ENCODE peak calls at places on chromosomes 16 and 17, in nine cellular contexts. One of them, this sample, is unnamed.
A peak's percentile ranks its signal among the peaks of the same experiment; 100 is the strongest.

GRCh38 chr16:30534368-30535105 is at the start of gene ZNF747:
- DNase-seq in ELF-1: peak; percentile 89
- DNase-seq in NCI-H1436 treated with DMSO at 0.1 percent for 48 hours: peak; percentile 46
- DNase-seq in naive thymus-derived CD8-positive, alpha-beta T cell: peak; percentile 90
- DNase-seq in AG04449: no peak
- DNase-seq in GM04504: peak; percentile 58
- DNase-seq in T-helper 2 cell: peak; percentile 83
- DNase-seq in activated naive CD8-positive, alpha-beta T cell treated with anti-CD3 and anti-CD28 coated beads for 36 hours: peak; percentile 93
- DNase-seq in nucleus accumbens: peak; percentile 92
- DNase-seq in this sample: peak; percentile 93

GRCh38 chr17:80026359-80027042 is 9.2 kb downstream of the TBC1D16 start:
- DNase-seq in nucleus accumbens: no peak
- DNase-seq in NCI-H1436 treated with DMSO at 0.1 percent for 48 hours: no peak
- DNase-seq in GM04504: no peak
- DNase-seq in AG04449: no peak
- DNase-seq in naive thymus-derived CD8-positive, alpha-beta T cell: no peak
- DNase-seq in activated naive CD8-positive, alpha-beta T cell treated with anti-CD3 and anti-CD28 coated beads for 36 hours: no peak
- DNase-seq in T-helper 2 cell: no peak
- DNase-seq in ELF-1: no peak
- DNase-seq in this sample: no peak

GRCh38 chr17:27471321-27472269 is 15.3 kb downstream of the KSR1 start:
- DNase-seq in activated naive CD8-positive, alpha-beta T cell treated with anti-CD3 and anti-CD28 coated beads for 36 hours: peak; percentile 90
- DNase-seq in AG04449: no peak
- DNase-seq in GM04504: no peak
- DNase-seq in NCI-H1436 treated with DMSO at 0.1 percent for 48 hours: no peak
- DNase-seq in naive thymus-derived CD8-positive, alpha-beta T cell: no peak
- DNase-seq in T-helper 2 cell: no peak
- DNase-seq in ELF-1: peak; percentile 65
- DNase-seq in nucleus accumbens: no peak
- DNase-seq in this sample: peak; percentile 85

GRCh38 chr17:8421571-8421970 is 14.1 kb upstream of the NDEL1 start:
- DNase-seq in naive thymus-derived CD8-positive, alpha-beta T cell: no peak
- DNase-seq in nucleus accumbens: no peak
- DNase-seq in GM04504: no peak
- DNase-seq in activated naive CD8-positive, alpha-beta T cell treated with anti-CD3 and anti-CD28 coated beads for 36 hours: no peak
- DNase-seq in T-helper 2 cell: no peak
- DNase-seq in AG04449: no peak
- DNase-seq in ELF-1: no peak
- DNase-seq in NCI-H1436 treated with DMSO at 0.1 percent for 48 hours: no peak
- DNase-seq in this sample: no peak

GRCh38 chr17:75707096-75707720 is 14.1 kb upstream of the ITGB4 start:
- DNase-seq in nucleus accumbens: no peak
- DNase-seq in naive thymus-derived CD8-positive, alpha-beta T cell: no peak
- DNase-seq in AG04449: no peak
- DNase-seq in T-helper 2 cell: no peak
- DNase-seq in GM04504: no peak
- DNase-seq in NCI-H1436 treated with DMSO at 0.1 percent for 48 hours: no peak
- DNase-seq in ELF-1: no peak
- DNase-seq in activated naive CD8-positive, alpha-beta T cell treated with anti-CD3 and anti-CD28 coated beads for 36 hours: no peak
- DNase-seq in this sample: no peak

GRCh38 chr16:53844796-53845195 is 140.8 kb downstream of the FTO start:
- DNase-seq in GM04504: no peak
- DNase-seq in T-helper 2 cell: no peak
- DNase-seq in naive thymus-derived CD8-positive, alpha-beta T cell: no peak
- DNase-seq in nucleus accumbens: peak; percentile 14
- DNase-seq in activated naive CD8-positive, alpha-beta T cell treated with anti-CD3 and anti-CD28 coated beads for 36 hours: no peak
- DNase-seq in NCI-H1436 treated with DMSO at 0.1 percent for 48 hours: no peak
- DNase-seq in AG04449: no peak
- DNase-seq in ELF-1: no peak
- DNase-seq in this sample: no peak

GRCh38 chr17:40063915-40064531 is 1.3 kb downstream of the THRA start:
- DNase-seq in ELF-1: no peak
- DNase-seq in AG04449: no peak
- DNase-seq in nucleus accumbens: peak; percentile 46
- DNase-seq in naive thymus-derived CD8-positive, alpha-beta T cell: no peak
- DNase-seq in activated naive CD8-positive, alpha-beta T cell treated with anti-CD3 and anti-CD28 coated beads for 36 hours: no peak
- DNase-seq in GM04504: no peak
- DNase-seq in NCI-H1436 treated with DMSO at 0.1 percent for 48 hours: no peak
- DNase-seq in T-helper 2 cell: no peak
- DNase-seq in this sample: no peak

GRCh38 chr17:1562178-1562643 is 381 bp downstream of the PITPNA start:
- DNase-seq in NCI-H1436 treated with DMSO at 0.1 percent for 48 hours: no peak
- DNase-seq in AG04449: no peak
- DNase-seq in T-helper 2 cell: no peak
- DNase-seq in GM04504: no peak
- DNase-seq in activated naive CD8-positive, alpha-beta T cell treated with anti-CD3 and anti-CD28 coated beads for 36 hours: no peak
- DNase-seq in nucleus accumbens: no peak
- DNase-seq in naive thymus-derived CD8-positive, alpha-beta T cell: no peak
- DNase-seq in ELF-1: no peak
- DNase-seq in this sample: no peak

GRCh38 chr17:77212081-77212832 is 71.5 kb downstream of the SEC14L1 start:
- DNase-seq in naive thymus-derived CD8-positive, alpha-beta T cell: no peak
- DNase-seq in GM04504: no peak
- DNase-seq in AG04449: no peak
- DNase-seq in T-helper 2 cell: no peak
- DNase-seq in NCI-H1436 treated with DMSO at 0.1 percent for 48 hours: no peak
- DNase-seq in activated naive CD8-positive, alpha-beta T cell treated with anti-CD3 and anti-CD28 coated beads for 36 hours: no peak
- DNase-seq in ELF-1: no peak
- DNase-seq in nucleus accumbens: no peak
- DNase-seq in this sample: no peak

GRCh38 chr17:76546556-76547182 is 6.8 kb downstream of the PRCD start:
- DNase-seq in GM04504: peak; percentile 66
- DNase-seq in T-helper 2 cell: no peak
- DNase-seq in AG04449: peak; percentile 82
- DNase-seq in naive thymus-derived CD8-positive, alpha-beta T cell: no peak
- DNase-seq in activated naive CD8-positive, alpha-beta T cell treated with anti-CD3 and anti-CD28 coated beads for 36 hours: no peak
- DNase-seq in ELF-1: no peak
- DNase-seq in nucleus accumbens: no peak
- DNase-seq in NCI-H1436 treated with DMSO at 0.1 percent for 48 hours: no peak
- DNase-seq in this sample: no peak

GRCh38 chr17:10109146-10109545 is 89.3 kb downstream of the GAS7 start:
- DNase-seq in nucleus accumbens: no peak
- DNase-seq in GM04504: no peak
- DNase-seq in ELF-1: no peak
- DNase-seq in AG04449: no peak
- DNase-seq in naive thymus-derived CD8-positive, alpha-beta T cell: no peak
- DNase-seq in T-helper 2 cell: no peak
- DNase-seq in NCI-H1436 treated with DMSO at 0.1 percent for 48 hours: no peak
- DNase-seq in activated naive CD8-positive, alpha-beta T cell treated with anti-CD3 and anti-CD28 coated beads for 36 hours: no peak
- DNase-seq in this sample: no peak

GRCh38 chr17:46875849-46876352 is 24.5 kb downstream of the WNT9B start:
- DNase-seq in ELF-1: peak; percentile 34
- DNase-seq in activated naive CD8-positive, alpha-beta T cell treated with anti-CD3 and anti-CD28 coated beads for 36 hours: no peak
- DNase-seq in T-helper 2 cell: no peak
- DNase-seq in NCI-H1436 treated with DMSO at 0.1 percent for 48 hours: no peak
- DNase-seq in naive thymus-derived CD8-positive, alpha-beta T cell: no peak
- DNase-seq in GM04504: no peak
- DNase-seq in AG04449: no peak
- DNase-seq in nucleus accumbens: no peak
- DNase-seq in this sample: no peak

GRCh38 chr16:67336111-67336510 is 9.5 kb downstream of the LRRC36 start:
- DNase-seq in naive thymus-derived CD8-positive, alpha-beta T cell: no peak
- DNase-seq in nucleus accumbens: no peak
- DNase-seq in AG04449: no peak
- DNase-seq in ELF-1: no peak
- DNase-seq in activated naive CD8-positive, alpha-beta T cell treated with anti-CD3 and anti-CD28 coated beads for 36 hours: no peak
- DNase-seq in GM04504: no peak
- DNase-seq in T-helper 2 cell: no peak
- DNase-seq in NCI-H1436 treated with DMSO at 0.1 percent for 48 hours: no peak
- DNase-seq in this sample: no peak

GRCh38 chr16:1003551-1004347 is 22.2 kb downstream of the SOX8 start:
- DNase-seq in ELF-1: no peak
- DNase-seq in AG04449: no peak
- DNase-seq in naive thymus-derived CD8-positive, alpha-beta T cell: peak; percentile 38
- DNase-seq in activated naive CD8-positive, alpha-beta T cell treated with anti-CD3 and anti-CD28 coated beads for 36 hours: peak; percentile 63
- DNase-seq in T-helper 2 cell: no peak
- DNase-seq in NCI-H1436 treated with DMSO at 0.1 percent for 48 hours: no peak
- DNase-seq in GM04504: no peak
- DNase-seq in nucleus accumbens: no peak
- DNase-seq in this sample: peak; percentile 43

GRCh38 chr17:332558-333322 is 19.9 kb downstream of the RPH3AL start:
- DNase-seq in NCI-H1436 treated with DMSO at 0.1 percent for 48 hours: no peak
- DNase-seq in nucleus accumbens: no peak
- DNase-seq in AG04449: peak; percentile 17
- DNase-seq in naive thymus-derived CD8-positive, alpha-beta T cell: no peak
- DNase-seq in activated naive CD8-positive, alpha-beta T cell treated with anti-CD3 and anti-CD28 coated beads for 36 hours: no peak
- DNase-seq in ELF-1: peak; percentile 59
- DNase-seq in GM04504: no peak
- DNase-seq in T-helper 2 cell: no peak
- DNase-seq in this sample: no peak

GRCh38 chr17:64411999-64412771 is 21.5 kb upstream of the PECAM1 start:
- DNase-seq in naive thymus-derived CD8-positive, alpha-beta T cell: no peak
- DNase-seq in nucleus accumbens: peak; percentile 42
- DNase-seq in AG04449: no peak
- DNase-seq in ELF-1: peak; percentile 79
- DNase-seq in T-helper 2 cell: no peak
- DNase-seq in NCI-H1436 treated with DMSO at 0.1 percent for 48 hours: peak; percentile 38
- DNase-seq in activated naive CD8-positive, alpha-beta T cell treated with anti-CD3 and anti-CD28 coated beads for 36 hours: no peak
- DNase-seq in GM04504: no peak
- DNase-seq in this sample: no peak

GRCh38 chr17:14095202-14095601 is 25.9 kb downstream of the COX10 start:
- DNase-seq in AG04449: no peak
- DNase-seq in T-helper 2 cell: no peak
- DNase-seq in nucleus accumbens: no peak
- DNase-seq in GM04504: no peak
- DNase-seq in naive thymus-derived CD8-positive, alpha-beta T cell: no peak
- DNase-seq in activated naive CD8-positive, alpha-beta T cell treated with anti-CD3 and anti-CD28 coated beads for 36 hours: no peak
- DNase-seq in ELF-1: no peak
- DNase-seq in NCI-H1436 treated with DMSO at 0.1 percent for 48 hours: no peak
- DNase-seq in this sample: no peak

GRCh38 chr17:42493324-42493723 is 34.6 kb downstream of the ATP6V0A1 start:
- DNase-seq in naive thymus-derived CD8-positive, alpha-beta T cell: no peak
- DNase-seq in AG04449: no peak
- DNase-seq in ELF-1: no peak
- DNase-seq in nucleus accumbens: no peak
- DNase-seq in NCI-H1436 treated with DMSO at 0.1 percent for 48 hours: no peak
- DNase-seq in GM04504: no peak
- DNase-seq in T-helper 2 cell: no peak
- DNase-seq in activated naive CD8-positive, alpha-beta T cell treated with anti-CD3 and anti-CD28 coated beads for 36 hours: no peak
- DNase-seq in this sample: no peak

GRCh38 chr16:4245400-4245799 is 3.5 kb upstream of the SRL start:
- DNase-seq in activated naive CD8-positive, alpha-beta T cell treated with anti-CD3 and anti-CD28 coated beads for 36 hours: no peak
- DNase-seq in nucleus accumbens: no peak
- DNase-seq in T-helper 2 cell: no peak
- DNase-seq in ELF-1: no peak
- DNase-seq in AG04449: no peak
- DNase-seq in naive thymus-derived CD8-positive, alpha-beta T cell: no peak
- DNase-seq in NCI-H1436 treated with DMSO at 0.1 percent for 48 hours: no peak
- DNase-seq in GM04504: no peak
- DNase-seq in this sample: no peak

GRCh38 chr17:27836651-27837050 is 36.3 kb upstream of the NOS2 start:
- DNase-seq in naive thymus-derived CD8-positive, alpha-beta T cell: no peak
- DNase-seq in NCI-H1436 treated with DMSO at 0.1 percent for 48 hours: no peak
- DNase-seq in AG04449: no peak
- DNase-seq in ELF-1: no peak
- DNase-seq in activated naive CD8-positive, alpha-beta T cell treated with anti-CD3 and anti-CD28 coated beads for 36 hours: no peak
- DNase-seq in nucleus accumbens: no peak
- DNase-seq in T-helper 2 cell: no peak
- DNase-seq in GM04504: no peak
- DNase-seq in this sample: no peak

GRCh38 chr16:47519543-47519942 is 58.4 kb downstream of the PHKB start:
- DNase-seq in T-helper 2 cell: no peak
- DNase-seq in activated naive CD8-positive, alpha-beta T cell treated with anti-CD3 and anti-CD28 coated beads for 36 hours: no peak
- DNase-seq in ELF-1: no peak
- DNase-seq in AG04449: no peak
- DNase-seq in naive thymus-derived CD8-positive, alpha-beta T cell: no peak
- DNase-seq in nucleus accumbens: no peak
- DNase-seq in NCI-H1436 treated with DMSO at 0.1 percent for 48 hours: no peak
- DNase-seq in GM04504: no peak
- DNase-seq in this sample: no peak

GRCh38 chr16:71421911-71422310 is 19.9 kb downstream of the TLE7 start:
- DNase-seq in nucleus accumbens: no peak
- DNase-seq in naive thymus-derived CD8-positive, alpha-beta T cell: no peak
- DNase-seq in NCI-H1436 treated with DMSO at 0.1 percent for 48 hours: no peak
- DNase-seq in ELF-1: peak; percentile 70
- DNase-seq in T-helper 2 cell: no peak
- DNase-seq in GM04504: no peak
- DNase-seq in AG04449: no peak
- DNase-seq in activated naive CD8-positive, alpha-beta T cell treated with anti-CD3 and anti-CD28 coated beads for 36 hours: peak; percentile 39
- DNase-seq in this sample: peak; percentile 24

GRCh38 chr16:1206786-1207185 is 18.3 kb downstream of the TPSG1 start:
- DNase-seq in nucleus accumbens: no peak
- DNase-seq in NCI-H1436 treated with DMSO at 0.1 percent for 48 hours: no peak
- DNase-seq in naive thymus-derived CD8-positive, alpha-beta T cell: no peak
- DNase-seq in ELF-1: no peak
- DNase-seq in T-helper 2 cell: no peak
- DNase-seq in activated naive CD8-positive, alpha-beta T cell treated with anti-CD3 and anti-CD28 coated beads for 36 hours: no peak
- DNase-seq in AG04449: no peak
- DNase-seq in GM04504: no peak
- DNase-seq in this sample: no peak

GRCh38 chr17:43532581-43532980 is 13.6 kb downstream of the ETV4 start:
- DNase-seq in NCI-H1436 treated with DMSO at 0.1 percent for 48 hours: no peak
- DNase-seq in GM04504: no peak
- DNase-seq in naive thymus-derived CD8-positive, alpha-beta T cell: no peak
- DNase-seq in activated naive CD8-positive, alpha-beta T cell treated with anti-CD3 and anti-CD28 coated beads for 36 hours: no peak
- DNase-seq in T-helper 2 cell: no peak
- DNase-seq in ELF-1: no peak
- DNase-seq in nucleus accumbens: no peak
- DNase-seq in AG04449: no peak
- DNase-seq in this sample: no peak

GRCh38 chr17:80122926-80123505 is 21.6 kb downstream of the GAA start:
- DNase-seq in ELF-1: no peak
- DNase-seq in naive thymus-derived CD8-positive, alpha-beta T cell: no peak
- DNase-seq in GM04504: no peak
- DNase-seq in T-helper 2 cell: no peak
- DNase-seq in NCI-H1436 treated with DMSO at 0.1 percent for 48 hours: no peak
- DNase-seq in AG04449: no peak
- DNase-seq in activated naive CD8-positive, alpha-beta T cell treated with anti-CD3 and anti-CD28 coated beads for 36 hours: no peak
- DNase-seq in nucleus accumbens: no peak
- DNase-seq in this sample: no peak

GRCh38 chr16:70578035-70578434 is 54.4 kb downstream of the SF3B3 start:
- DNase-seq in T-helper 2 cell: no peak
- DNase-seq in GM04504: no peak
- DNase-seq in NCI-H1436 treated with DMSO at 0.1 percent for 48 hours: no peak
- DNase-seq in ELF-1: no peak
- DNase-seq in AG04449: no peak
- DNase-seq in naive thymus-derived CD8-positive, alpha-beta T cell: no peak
- DNase-seq in nucleus accumbens: no peak
- DNase-seq in activated naive CD8-positive, alpha-beta T cell treated with anti-CD3 and anti-CD28 coated beads for 36 hours: no peak
- DNase-seq in this sample: no peak

GRCh38 chr16:87441886-87442580 is 49.9 kb downstream of the MAP1LC3B start:
- DNase-seq in naive thymus-derived CD8-positive, alpha-beta T cell: no peak
- DNase-seq in AG04449: no peak
- DNase-seq in NCI-H1436 treated with DMSO at 0.1 percent for 48 hours: no peak
- DNase-seq in ELF-1: no peak
- DNase-seq in activated naive CD8-positive, alpha-beta T cell treated with anti-CD3 and anti-CD28 coated beads for 36 hours: no peak
- DNase-seq in T-helper 2 cell: no peak
- DNase-seq in GM04504: no peak
- DNase-seq in nucleus accumbens: no peak
- DNase-seq in this sample: no peak

GRCh38 chr16:57815987-57816745 is 13.9 kb upstream of the KIFC3 start:
- DNase-seq in NCI-H1436 treated with DMSO at 0.1 percent for 48 hours: no peak
- DNase-seq in GM04504: peak; percentile 86
- DNase-seq in activated naive CD8-positive, alpha-beta T cell treated with anti-CD3 and anti-CD28 coated beads for 36 hours: peak; percentile 40
- DNase-seq in T-helper 2 cell: no peak
- DNase-seq in AG04449: peak; percentile 82
- DNase-seq in naive thymus-derived CD8-positive, alpha-beta T cell: no peak
- DNase-seq in nucleus accumbens: peak; percentile 17
- DNase-seq in ELF-1: peak; percentile 96
- DNase-seq in this sample: no peak

GRCh38 chr16:9527976-9528375 is 436.5 kb downstream of the HAPSTR1 start:
- DNase-seq in AG04449: no peak
- DNase-seq in nucleus accumbens: no peak
- DNase-seq in ELF-1: peak; percentile 31
- DNase-seq in T-helper 2 cell: no peak
- DNase-seq in NCI-H1436 treated with DMSO at 0.1 percent for 48 hours: no peak
- DNase-seq in activated naive CD8-positive, alpha-beta T cell treated with anti-CD3 and anti-CD28 coated beads for 36 hours: no peak
- DNase-seq in naive thymus-derived CD8-positive, alpha-beta T cell: no peak
- DNase-seq in GM04504: no peak
- DNase-seq in this sample: no peak

This sample was measured in stimulated activated naive CD8-positive, alpha-beta T cell treated with anti-CD3 and anti-CD28 coated beads, Interleukin-15, amount 100 ng/mL, for 72 hours.